ENCODE peak calls at places on chromosomes 1 and 21, in four cellular contexts. E is K562, F is GM12878, X is H1. C is an unnamed sample.

GRCh38 chr1:197915797-197916686 is 1.1 kb upstream of the LHX9 start:
- DNase-seq in X (peak), E (peak), F (no peak), C (peak)

GRCh38 chr1:78839704-78840277 is 166.7 kb downstream of the ADGRL4 start:
- DNase-seq in X (peak), E (peak), F (no peak), C (peak)

GRCh38 chr21:34192646-34193285 is 119.4 kb downstream of the MRPS6 start:
- DNase-seq in F (peak), E (no peak), X (no peak), C (no peak)

GRCh38 chr1:94871031-94871430 is 50.9 kb downstream of the SLC44A3 start:
- DNase-seq in X (no peak), E (no peak), F (no peak), C (no peak)

GRCh38 chr1:3372317-3372716 is 82.1 kb upstream of the ARHGEF16 start:
- DNase-seq in F (no peak), E (no peak), X (no peak), C (no peak)

GRCh38 chr1:172566196-172566997 is 33.4 kb downstream of the SUCO start:
- DNase-seq in F (no peak), X (no peak), E (no peak), C (no peak)

GRCh38 chr1:201702936-201703335 is 126.0 kb upstream of the IPO9 start:
- DNase-seq in F (no peak), E (peak), X (no peak), C (peak)

GRCh38 chr1:36351222-36351977 is 28.0 kb upstream of the EVA1B start:
- DNase-seq in F (no peak), E (no peak), X (no peak), C (peak)

GRCh38 chr1:41713141-41713540 is 205.6 kb downstream of the HIVEP3 start:
- DNase-seq in E (no peak), F (no peak), X (no peak), C (no peak)

GRCh38 chr1:41461790-41462679 is 22.4 kb downstream of the EDN2 start:
- DNase-seq in X (no peak), E (no peak), F (no peak), C (no peak)

GRCh38 chr1:151133339-151133761 is 13.1 kb downstream of the SEMA6C start:
- DNase-seq in F (no peak), X (peak), E (peak), C (peak)

GRCh38 chr1:28885472-28885877 is 28.9 kb upstream of the EPB41 start:
- DNase-seq in X (no peak), F (no peak), E (no peak), C (no peak)

GRCh38 chr1:58572691-58573090 is 4.4 kb downstream of the TACSTD2 start:
- DNase-seq in X (peak), E (no peak), F (no peak), C (no peak)

GRCh38 chr1:164647211-164647610 is 88.2 kb downstream of the PBX1 start:
- DNase-seq in F (no peak), X (no peak), E (no peak), C (no peak)

GRCh38 chr1:89125571-89126233 is at the start of gene GBP2:
- DNase-seq in F (peak), E (no peak), X (no peak), C (no peak)

GRCh38 chr1:177351361-177352108 is 180.8 kb downstream of the BRINP2 start:
- DNase-seq in X (no peak), E (no peak), F (no peak), C (no peak)

GRCh38 chr1:200550367-200550766 is 70.2 kb downstream of the KIF14 start:
- DNase-seq in E (no peak), X (no peak), F (no peak), C (no peak)

GRCh38 chr21:31253684-31254083 is 90.4 kb downstream of the TIAM1 start:
- DNase-seq in X (no peak), F (no peak), E (no peak), C (no peak)

GRCh38 chr1:200483491-200484143 is 73.8 kb upstream of the ZNF281 start:
- DNase-seq in E (peak), X (no peak), F (peak), C (peak)

GRCh38 chr1:185284106-185284505 is 32.9 kb downstream of the IVNS1ABP start:
- DNase-seq in E (no peak), F (no peak), X (no peak), C (no peak)

GRCh38 chr1:156062189-156062588 is 1.2 kb downstream of the RAB25 start:
- DNase-seq in E (no peak), F (no peak), X (no peak), C (no peak)

GRCh38 chr1:43327549-43328292 is 9.9 kb upstream of the MPL start:
- DNase-seq in E (no peak), F (no peak), X (no peak), C (no peak)

GRCh38 chr1:162177126-162177525 is 107.6 kb downstream of the NOS1AP start:
- DNase-seq in E (no peak), F (no peak), X (no peak), C (no peak)

GRCh38 chr1:100721502-100722205 is 2.1 kb downstream of the VCAM1 start:
- DNase-seq in E (no peak), X (no peak), F (no peak), C (no peak)

GRCh38 chr1:17596651-17597509 is 57.4 kb downstream of the ARHGEF10L start:
- DNase-seq in E (no peak), X (no peak), F (no peak), C (peak)

DNA sequence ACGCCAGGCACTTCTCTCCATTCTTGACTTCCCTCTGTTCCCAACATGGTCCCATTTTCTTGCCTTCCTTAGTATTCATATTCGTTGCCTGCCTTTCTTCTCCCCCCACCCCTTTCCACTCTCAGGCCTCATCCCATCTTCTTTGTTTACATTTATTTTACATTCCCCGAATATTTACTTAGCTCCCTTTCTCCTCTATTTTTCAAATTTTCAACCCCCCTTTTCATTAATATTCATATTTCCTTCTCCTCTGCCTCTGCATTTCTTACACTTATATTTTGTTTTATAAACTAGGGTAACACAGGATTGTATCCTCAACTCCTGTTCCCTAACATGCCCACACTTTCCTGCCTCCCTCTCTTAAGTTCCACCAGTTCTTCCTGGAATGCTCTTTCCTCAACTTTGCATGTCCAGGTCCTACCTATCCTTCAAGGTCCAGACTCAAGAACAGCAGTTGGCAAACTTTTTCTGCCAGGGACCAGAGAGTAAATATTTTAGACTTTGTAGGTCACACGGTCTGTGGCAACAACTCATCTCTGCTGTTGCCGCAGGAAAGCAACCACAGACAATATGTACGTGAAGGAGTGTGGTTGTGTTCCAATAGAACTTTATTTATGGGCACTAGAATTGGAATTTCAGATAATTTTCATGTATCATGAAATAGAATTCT is 29.8 kb upstream of the A3GALT2 start:
- DNase-seq in F (no peak), E (no peak), X (no peak), C (no peak)
- H3K27ac ChIP-seq in F (peak), E (peak), X (no peak), C (peak)

DNA sequence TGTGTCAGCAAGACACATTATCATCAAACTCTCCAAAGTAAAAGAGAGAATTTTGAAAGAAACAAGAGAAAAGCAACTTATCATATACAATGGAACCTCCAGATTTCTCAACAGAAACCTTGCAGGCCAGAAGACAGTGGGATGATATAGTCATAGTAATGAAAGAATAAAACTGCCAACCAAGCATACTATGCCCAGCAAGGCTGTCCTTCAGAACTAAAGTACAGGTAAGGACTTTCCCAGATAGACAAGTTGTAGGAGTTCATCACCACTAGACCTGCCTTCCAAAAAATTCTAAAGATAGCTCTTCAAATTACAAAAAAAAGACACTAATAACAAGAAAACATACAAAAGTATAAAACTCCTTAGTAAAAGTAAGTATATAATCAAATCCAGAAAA is 33.2 kb upstream of the FOXD3 start:
- DNase-seq in E (no peak), F (no peak), X (no peak), C (no peak)
- TF ChIP-seq NRF1 in E (no peak), F (no peak), X (no peak), C (no peak)

DNA sequence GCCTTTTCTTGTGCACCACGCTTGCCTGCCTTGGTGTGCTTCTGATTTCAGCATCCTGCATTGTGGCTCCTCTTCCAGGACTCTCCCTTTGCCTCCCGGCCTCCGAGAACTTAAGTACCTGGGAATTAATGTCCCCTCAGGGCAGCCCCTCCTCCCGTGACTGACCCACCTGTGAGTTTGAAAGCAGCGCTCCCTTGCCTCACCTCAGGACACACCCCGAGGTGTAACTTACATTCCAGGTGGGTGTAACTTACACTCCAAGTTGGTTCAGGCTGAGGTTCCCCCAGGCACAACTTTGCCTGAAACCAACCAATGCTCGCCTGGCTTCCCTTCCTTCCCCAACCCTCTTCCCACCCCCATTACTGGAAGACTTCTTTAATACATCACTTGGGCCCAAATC is 161.4 kb downstream of the KAZN start:
- DNase-seq in E (no peak), X (no peak), F (no peak), C (no peak)
- TF ChIP-seq SIN3A in E (no peak), X (no peak), F (no peak), C (no peak)

GRCh38 chr1:182646739-182647138 is 37.6 kb downstream of the RGS8 start:
- DNase-seq in X (no peak), F (no peak), E (no peak), C (no peak)

GRCh38 chr1:182644863-182645262 is 39.5 kb downstream of the RGS8 start:
- DNase-seq in F (no peak), E (no peak), X (no peak), C (no peak)

GRCh38 chr1:182652933-182653332 is 31.5 kb downstream of the RGS8 start:
- DNase-seq in E (no peak), X (no peak), F (no peak), C (no peak)

GRCh38 chr1:182650678-182651669 is 33.4 kb downstream of the RGS8 start:
- DNase-seq in E (no peak), F (no peak), X (no peak), C (no peak)

DNA sequence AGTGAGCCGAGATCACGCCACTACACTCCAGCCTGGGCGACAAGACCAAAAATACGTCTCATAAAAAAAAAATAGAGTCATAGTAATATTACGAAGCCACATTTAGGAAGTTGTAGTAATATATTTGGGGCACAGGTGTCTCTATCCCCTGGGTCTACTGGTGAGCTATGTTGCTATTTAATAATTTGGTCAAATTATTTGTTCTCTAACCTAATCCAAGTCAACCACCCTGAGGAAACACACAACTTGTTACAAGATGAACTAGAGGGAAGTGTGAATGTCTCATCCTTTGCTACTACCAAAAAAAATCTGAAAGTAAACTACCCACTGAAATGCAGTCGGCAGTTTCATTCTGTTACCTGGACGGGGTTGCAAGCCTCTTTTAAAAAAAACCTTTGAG is 35.3 kb downstream of the RGS8 start:
- DNase-seq in X (no peak), F (no peak), E (no peak), C (no peak)
- H3K27ac ChIP-seq in X (no peak), F (no peak), E (no peak), C (no peak)

DNA sequence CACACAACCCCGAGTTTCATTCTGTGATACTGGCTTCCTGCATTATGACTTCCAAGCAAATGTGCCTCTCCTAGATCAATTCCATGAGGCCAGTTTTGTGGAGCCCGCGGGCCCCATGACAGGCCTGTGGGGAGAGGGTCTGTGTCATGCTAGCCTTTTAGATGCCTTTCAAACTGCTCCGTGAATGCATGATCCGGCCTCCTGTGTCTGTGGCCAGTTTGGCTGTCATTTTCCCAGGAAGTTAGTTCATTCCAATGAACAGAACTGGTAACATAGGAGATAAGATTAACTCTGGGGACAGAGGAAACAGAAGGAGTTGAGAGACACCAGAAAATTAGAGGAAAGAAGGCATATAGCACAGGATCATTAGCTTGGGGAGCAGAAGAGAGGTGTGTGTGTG is 3.2 kb downstream of the FNDC7 start:
- DNase-seq in X (no peak), F (no peak), E (no peak), C (no peak)
- TF ChIP-seq NRF1 in X (no peak), F (no peak), E (no peak), C (no peak)

GRCh38 chr1:215059947-215060346 is 22.6 kb upstream of the KCNK2 start:
- DNase-seq in X (no peak), E (no peak), F (no peak), C (no peak)

GRCh38 chr1:215054266-215054665 is 28.3 kb upstream of the KCNK2 start:
- DNase-seq in F (no peak), X (no peak), E (no peak), C (no peak)

GRCh38 chr1:215055281-215055935 is 27.1 kb upstream of the KCNK2 start:
- DNase-seq in E (no peak), X (no peak), F (no peak), C (no peak)

GRCh38 chr1:215052656-215053055 is 29.9 kb upstream of the KCNK2 start:
- DNase-seq in X (no peak), E (no peak), F (no peak), C (no peak)

DNA sequence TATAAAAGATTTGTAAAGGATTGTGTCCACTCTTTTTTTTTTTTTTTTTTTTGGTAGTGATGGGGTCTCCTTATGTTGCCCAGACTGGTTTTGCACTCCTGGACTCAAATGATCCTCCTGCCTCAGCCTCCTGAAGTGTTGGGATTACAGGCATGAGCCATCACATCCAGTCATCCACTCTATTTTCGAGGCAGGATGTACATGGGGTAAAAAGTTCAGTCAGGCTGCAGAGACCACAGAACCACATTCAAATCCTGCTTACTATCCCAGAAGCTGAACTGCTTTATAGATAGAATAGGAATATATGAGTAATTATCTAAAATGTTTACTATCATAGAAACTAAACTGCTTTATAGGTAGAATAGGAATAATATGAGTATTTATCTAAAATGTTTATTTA is 26.0 kb upstream of the KCNK2 start:
- DNase-seq in X (no peak), E (no peak), F (no peak), C (no peak)
- TF ChIP-seq SIN3A in X (no peak), E (no peak), F (no peak), C (no peak)

DNA sequence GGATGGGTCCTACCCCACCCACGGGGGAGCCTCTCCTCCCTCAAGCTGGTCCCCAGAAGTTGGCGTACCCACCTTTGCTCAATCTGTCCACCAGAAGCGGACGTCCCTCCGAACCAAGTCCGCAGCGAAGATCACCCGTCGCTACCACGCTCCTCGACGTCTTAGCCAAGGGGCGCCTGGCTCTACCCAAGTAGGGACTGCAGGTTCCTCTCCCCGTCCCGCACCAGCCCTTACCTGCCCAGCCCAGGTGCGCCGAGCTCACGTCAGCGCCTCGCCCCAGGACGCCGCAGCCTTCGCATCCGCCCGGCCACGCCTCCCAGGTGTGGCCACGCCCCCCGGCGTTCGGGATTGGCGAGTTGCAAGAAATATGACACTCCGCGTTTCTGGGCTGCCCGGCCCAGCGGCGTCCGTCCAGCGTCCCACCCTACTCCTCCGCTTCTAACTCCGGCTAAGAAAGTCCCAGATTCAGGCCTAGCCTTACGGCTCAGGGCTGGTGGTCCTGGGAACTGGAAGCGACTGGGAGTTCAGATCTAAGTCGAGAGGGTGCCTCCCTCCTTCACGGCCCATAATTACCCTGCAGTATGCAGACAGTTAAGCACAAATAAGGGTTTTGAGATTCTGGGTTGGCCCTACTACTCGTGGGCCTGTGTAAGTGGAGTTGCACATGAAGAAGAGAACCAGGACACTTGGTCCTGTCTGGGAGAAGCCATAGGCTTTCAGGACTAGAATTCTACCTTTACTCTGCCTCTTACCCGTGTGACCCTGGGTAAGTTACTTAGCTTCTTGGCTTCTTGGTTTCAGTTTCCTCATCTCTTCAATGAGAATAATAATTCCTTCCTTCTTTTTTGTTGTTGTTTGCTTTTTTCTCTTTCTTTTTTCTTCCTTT is at the start of gene IRF6:
- DNase-seq in F (no peak), E (peak), X (peak), C (no peak)
- H3K27ac ChIP-seq in F (no peak), E (peak), X (peak), C (peak)

GRCh38 chr1:224884428-224884827 is 45.0 kb upstream of the DNAH14 start:
- DNase-seq in F (no peak), E (no peak), X (no peak), C (no peak)
- TF ChIP-seq NRF1 in F (no peak), E (no peak), X (no peak), C (no peak)